ENCODE peak calls at places on chromosomes 4 and X, in four cellular contexts. B is heart left ventricle, V is sigmoid colon, X is A673. R is an unnamed sample.

GRCh38 chrX:102339312-102340298 is 92.6 kb downstream of the NXF2 start:
- DNase-seq in X (peak; percentile 4), V (peak; percentile 49), B (no peak), R (no peak)

GRCh38 chr4:144313370-144313769 is 172.9 kb upstream of the GYPA start:
- DNase-seq in X (no peak), V (no peak), B (no peak), R (no peak)

GRCh38 chr4:21757281-21757680 is 191.3 kb downstream of the KCNIP4 start:
- DNase-seq in X (no peak), B (no peak), V (no peak), R (no peak)

GRCh38 chr4:153649572-153649991 is 34.5 kb upstream of the TLR2 start:
- DNase-seq in X (peak; percentile 55), V (no peak), B (no peak), R (no peak)

GRCh38 chrX:110183314-110183713 is 134.6 kb downstream of the AMMECR1 start:
- DNase-seq in X (no peak), V (no peak), B (no peak), R (no peak)

GRCh38 chr4:69936566-69936965 is 5.7 kb downstream of the CSN1S1 start:
- DNase-seq in V (no peak), B (no peak), X (no peak), R (no peak)

GRCh38 chrX:9676311-9676710 is 89.3 kb downstream of the GPR143 start:
- DNase-seq in X (no peak), V (no peak), B (no peak), R (no peak)

GRCh38 chrX:38166478-38167083 is 54.1 kb downstream of the SRPX start:
- DNase-seq in X (peak; percentile 54), B (no peak), V (no peak), R (no peak)

GRCh38 chr4:16461362-16461761 is 235.1 kb upstream of the TAPT1 start:
- DNase-seq in B (no peak), V (no peak), X (peak; percentile 34), R (no peak)

GRCh38 chr4:159206427-159206871 is 103.6 kb downstream of the RAPGEF2 start:
- DNase-seq in V (no peak), X (no peak), B (no peak), R (no peak)

GRCh38 chrX:150731795-150732194 is 38.6 kb downstream of the MTMR1 start:
- DNase-seq in X (peak; percentile 38), B (peak; percentile 56), V (no peak), R (no peak)

GRCh38 chrX:15761564-15762191 is 23.6 kb downstream of the CA5B start:
- DNase-seq in X (peak; percentile 69), B (no peak), V (no peak), R (no peak)

DNA sequence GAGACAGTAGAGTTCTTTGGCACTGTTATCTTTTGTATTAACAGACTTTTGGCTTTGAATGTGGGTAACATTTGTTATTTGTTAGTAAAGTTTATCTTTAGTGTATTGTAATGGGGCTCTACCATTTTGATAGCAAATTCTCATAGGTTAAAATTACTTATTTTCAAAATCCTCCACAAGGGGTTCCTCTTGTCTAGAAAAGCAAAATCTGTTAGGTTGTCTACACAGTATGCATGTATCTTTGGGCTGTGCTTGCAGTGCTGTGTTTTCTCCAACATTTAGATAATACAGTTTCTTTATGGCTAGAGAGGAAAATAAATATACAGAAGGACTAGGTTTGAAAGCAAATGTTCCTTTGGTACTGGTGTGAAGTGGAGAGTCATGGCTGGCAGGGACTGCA is 40.2 kb downstream of the POLR2B start:
- DNase-seq in X (no peak), V (no peak), B (no peak), R (no peak)
- TF ChIP-seq CTCF in X (no peak), V (no peak), B (peak; percentile 24), R (peak; percentile 9)

DNA sequence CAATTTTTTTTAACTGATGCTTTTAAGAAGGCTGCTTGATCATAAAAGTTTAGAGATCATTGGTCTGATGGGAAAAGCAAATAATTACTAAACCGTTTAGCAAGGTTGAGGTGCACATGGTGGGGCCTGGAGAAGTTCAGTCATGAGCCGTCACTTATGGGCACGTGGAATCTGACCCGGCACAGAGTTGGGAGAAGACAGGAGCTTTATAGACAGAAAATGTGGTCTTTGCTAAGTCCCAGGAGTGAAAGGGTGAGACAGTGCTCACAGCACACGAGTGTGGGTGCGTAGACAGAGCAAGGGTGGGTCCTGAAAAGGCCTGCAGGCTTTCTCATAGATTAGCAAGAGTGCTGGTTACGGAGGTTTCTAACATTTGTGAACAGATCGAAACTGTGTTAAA is 43.8 kb downstream of the HTT start:
- DNase-seq in V (no peak), X (no peak), B (no peak), R (no peak)
- H3K36me3 ChIP-seq in V (peaks cover 14% of the 10 kb centered on the region), X (peaks cover 54% of the 10 kb centered on the region), B (peaks cover 31% of the 10 kb centered on the region), R (peaks cover 68% of the 10 kb centered on the region)

GRCh38 chr4:23999714-24000113 is 109.9 kb upstream of the PPARGC1A start:
- DNase-seq in V (no peak), B (no peak), X (no peak), R (no peak)
- H3K4me3 ChIP-seq in V (no peak overlapping the region), B (no peak overlapping the region), X (no peak overlapping the region), R (no peak overlapping the region)

GRCh38 chr4:151934766-151935165 is 174.0 kb upstream of the GATB start:
- DNase-seq in B (no peak), X (no peak), V (no peak), R (no peak)

GRCh38 chr4:151930372-151930771 is 169.6 kb upstream of the GATB start:
- DNase-seq in X (peak; percentile 6), B (peak; percentile 31), V (no peak), R (no peak)

GRCh38 chr4:151935411-151935810 is 174.6 kb upstream of the GATB start:
- DNase-seq in X (no peak), V (no peak), B (no peak), R (no peak)

GRCh38 chr4:151931563-151931962 is 170.8 kb upstream of the GATB start:
- DNase-seq in B (no peak), X (peak; percentile 15), V (no peak), R (no peak)

GRCh38 chr4:151933122-151933827 is 172.5 kb upstream of the GATB start:
- DNase-seq in V (no peak), X (no peak), B (peak; percentile 54), R (no peak)
- TF ChIP-seq CTCF in V (no peak), X (peak; percentile 50), B (no peak), R (no peak)

GRCh38 chrX:41097326-41097725 is 12.1 kb downstream of the USP9X start:
- DNase-seq in X (no peak), V (no peak), B (no peak), R (no peak)
- H3K36me3 ChIP-seq in X (no peaks in the 10 kb centered on the region), V (no peaks in the 10 kb centered on the region), B (no peaks in the 10 kb centered on the region), R (no peaks in the 10 kb centered on the region)

DNA sequence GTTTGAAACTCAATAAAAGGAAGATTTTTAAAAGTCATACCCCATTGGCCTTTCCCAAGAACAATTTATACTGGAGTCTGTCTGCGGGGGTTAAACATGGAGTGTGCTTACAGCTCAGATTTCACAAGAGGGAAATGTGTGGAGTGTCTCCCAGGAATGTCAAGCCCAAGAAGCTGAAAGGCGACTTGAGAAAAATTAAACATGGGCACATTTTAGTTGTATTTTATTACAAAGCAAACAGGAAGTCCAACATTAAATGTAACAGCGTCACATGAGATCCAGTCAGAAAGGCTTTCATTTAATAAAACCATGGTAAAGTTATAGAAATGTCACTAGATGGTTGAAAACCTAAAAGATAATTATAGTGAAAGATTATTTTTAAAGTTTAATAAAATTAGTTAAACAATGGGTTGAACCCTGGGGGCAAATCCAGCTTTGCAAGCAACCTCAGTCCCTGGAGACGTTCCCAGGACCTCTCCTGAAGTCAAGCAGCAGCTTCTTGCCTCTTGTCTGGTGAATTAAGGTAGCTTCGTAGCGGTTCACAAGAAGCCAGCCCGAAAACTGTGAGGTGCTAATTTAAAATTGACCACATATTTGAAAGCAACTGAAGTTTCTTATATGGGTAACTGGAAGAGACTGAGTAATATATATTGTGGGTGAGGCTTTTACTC is 168.4 kb upstream of the EDNRA start:
- DNase-seq in B (no peak), V (no peak), X (peak; percentile 88), R (no peak)
- H3K4me3 ChIP-seq in B (no peak overlapping the region), V (no peak overlapping the region), X (peak overlapping the region; percentile 11), R (peak overlapping the region; percentile 14)

DNA sequence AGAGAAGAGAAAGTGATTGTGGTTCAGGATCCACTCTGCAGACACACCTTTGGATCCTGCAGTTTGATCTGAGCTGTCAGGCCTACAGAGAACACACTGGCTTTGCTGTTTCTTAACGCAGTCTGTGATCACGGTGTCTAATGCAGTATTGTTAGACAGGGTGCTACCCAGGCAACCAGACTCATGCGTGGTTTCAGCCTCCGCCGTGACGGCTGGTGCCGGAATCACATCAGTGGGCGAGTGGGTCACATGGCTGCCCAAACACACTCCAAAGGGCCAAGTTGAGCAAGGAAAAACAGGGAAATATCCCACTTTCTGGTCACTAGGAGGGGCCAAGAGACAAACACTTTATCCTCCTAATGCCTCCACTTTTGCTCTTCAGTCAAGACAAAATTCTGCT is 27.5 kb downstream of the CCDC149 start:
- DNase-seq in X (no peak), B (no peak), V (no peak), R (no peak)
- TF ChIP-seq CTCF in X (no peak), B (no peak), V (no peak), R (no peak)

GRCh38 chrX:40721489-40722106 is 13.7 kb downstream of the MED14 start:
- DNase-seq in X (no peak), V (no peak), B (no peak), R (no peak)
- H3K36me3 ChIP-seq in X (no peaks in the 10 kb centered on the region), V (no peaks in the 10 kb centered on the region), B (peaks cover 2% of the 10 kb centered on the region), R (no peaks in the 10 kb centered on the region)